ENCODE peak calls at places on chromosomes 7 and 10, in nine cellular contexts. One of them, this sample, is unnamed.

GRCh38 chr7:47181609-47182264 is 400.2 kb downstream of the TNS3 start:
- DNase-seq in IMR-90: no peak
- DNase-seq in gastrocnemius medialis: peak; percentile 62
- DNase-seq in esophagus squamous epithelium: no peak
- DNase-seq in HCT116: no peak
- DNase-seq in prostate gland: peak; percentile 64
- DNase-seq in A549: no peak
- DNase-seq in tibial nerve: no peak
- DNase-seq in body of pancreas: peak; percentile 85
- DNase-seq in this sample: peak; percentile 75

GRCh38 chr10:47339759-47340612 is 8.2 kb upstream of the RBP3 start:
- DNase-seq in HCT116: no peak
- DNase-seq in esophagus squamous epithelium: no peak
- DNase-seq in tibial nerve: no peak
- DNase-seq in prostate gland: no peak
- DNase-seq in IMR-90: no peak
- DNase-seq in A549: no peak
- DNase-seq in gastrocnemius medialis: no peak
- DNase-seq in body of pancreas: no peak
- DNase-seq in this sample: no peak

GRCh38 chr10:26939957-26940354 is 79.2 kb upstream of the ABI1 start:
- DNase-seq in HCT116: no peak
- DNase-seq in IMR-90: no peak
- DNase-seq in A549: no peak
- DNase-seq in esophagus squamous epithelium: no peak
- DNase-seq in prostate gland: no peak
- DNase-seq in gastrocnemius medialis: no peak
- DNase-seq in body of pancreas: no peak
- DNase-seq in tibial nerve: no peak
- DNase-seq in this sample: no peak

GRCh38 chr10:69780070-69780469 is 21.6 kb upstream of the COL13A1 start:
- DNase-seq in tibial nerve: no peak
- DNase-seq in gastrocnemius medialis: no peak
- DNase-seq in A549: no peak
- DNase-seq in HCT116: no peak
- DNase-seq in body of pancreas: no peak
- DNase-seq in prostate gland: no peak
- DNase-seq in esophagus squamous epithelium: no peak
- DNase-seq in IMR-90: no peak
- DNase-seq in this sample: no peak

GRCh38 chr7:28953628-28954027 is 4.5 kb downstream of the TRIL start:
- DNase-seq in A549: no peak
- DNase-seq in IMR-90: peak; percentile 44
- DNase-seq in body of pancreas: no peak
- DNase-seq in esophagus squamous epithelium: no peak
- DNase-seq in gastrocnemius medialis: no peak
- DNase-seq in HCT116: no peak
- DNase-seq in tibial nerve: no peak
- DNase-seq in prostate gland: no peak
- DNase-seq in this sample: no peak

GRCh38 chr10:58237014-58237830 is 30.5 kb downstream of the IPMK start:
- DNase-seq in HCT116: peak; percentile 59
- DNase-seq in body of pancreas: no peak
- DNase-seq in esophagus squamous epithelium: no peak
- DNase-seq in gastrocnemius medialis: no peak
- DNase-seq in tibial nerve: no peak
- DNase-seq in A549: peak; percentile 70
- DNase-seq in prostate gland: no peak
- DNase-seq in IMR-90: peak; percentile 92
- DNase-seq in this sample: no peak

GRCh38 chr10:18980084-18980629 is 68.4 kb upstream of the MALRD1 start:
- DNase-seq in esophagus squamous epithelium: no peak
- DNase-seq in gastrocnemius medialis: no peak
- DNase-seq in A549: no peak
- DNase-seq in body of pancreas: no peak
- DNase-seq in prostate gland: no peak
- DNase-seq in tibial nerve: no peak
- DNase-seq in IMR-90: no peak
- DNase-seq in HCT116: no peak
- DNase-seq in this sample: no peak

GRCh38 chr10:132957981-132958885 is 15.9 kb upstream of the CFAP46 start:
- DNase-seq in tibial nerve: no peak
- DNase-seq in gastrocnemius medialis: no peak
- DNase-seq in esophagus squamous epithelium: no peak
- DNase-seq in IMR-90: no peak
- DNase-seq in prostate gland: no peak
- DNase-seq in HCT116: no peak
- DNase-seq in body of pancreas: no peak
- DNase-seq in A549: no peak
- DNase-seq in this sample: peak; percentile 42

GRCh38 chr7:4931932-4932331 is 27.1 kb downstream of the MMD2 start:
- DNase-seq in esophagus squamous epithelium: no peak
- DNase-seq in prostate gland: no peak
- DNase-seq in A549: no peak
- DNase-seq in body of pancreas: peak; percentile 81
- DNase-seq in tibial nerve: peak; percentile 11
- DNase-seq in IMR-90: no peak
- DNase-seq in gastrocnemius medialis: no peak
- DNase-seq in HCT116: peak; percentile 26
- DNase-seq in this sample: no peak

GRCh38 chr7:22985436-22985835 is 28.5 kb downstream of the HYCC1 start:
- DNase-seq in A549: no peak
- DNase-seq in body of pancreas: no peak
- DNase-seq in prostate gland: no peak
- DNase-seq in HCT116: no peak
- DNase-seq in esophagus squamous epithelium: no peak
- DNase-seq in tibial nerve: no peak
- DNase-seq in gastrocnemius medialis: no peak
- DNase-seq in IMR-90: no peak
- DNase-seq in this sample: no peak

GRCh38 chr10:69618746-69619145 is 11.3 kb upstream of the FAM241B start:
- DNase-seq in prostate gland: no peak
- DNase-seq in IMR-90: no peak
- DNase-seq in esophagus squamous epithelium: no peak
- DNase-seq in body of pancreas: no peak
- DNase-seq in A549: no peak
- DNase-seq in tibial nerve: no peak
- DNase-seq in gastrocnemius medialis: no peak
- DNase-seq in HCT116: no peak
- DNase-seq in this sample: no peak

GRCh38 chr10:31578181-31578852 is 259.3 kb downstream of the ZEB1 start:
- DNase-seq in A549: no peak
- DNase-seq in esophagus squamous epithelium: no peak
- DNase-seq in body of pancreas: no peak
- DNase-seq in IMR-90: no peak
- DNase-seq in tibial nerve: no peak
- DNase-seq in HCT116: no peak
- DNase-seq in prostate gland: no peak
- DNase-seq in gastrocnemius medialis: no peak
- DNase-seq in this sample: no peak

GRCh38 chr7:5584091-5584490 is 160.5 kb upstream of the TNRC18 start:
- DNase-seq in gastrocnemius medialis: no peak
- DNase-seq in body of pancreas: no peak
- DNase-seq in A549: no peak
- DNase-seq in IMR-90: no peak
- DNase-seq in esophagus squamous epithelium: no peak
- DNase-seq in HCT116: no peak
- DNase-seq in tibial nerve: no peak
- DNase-seq in prostate gland: no peak
- DNase-seq in this sample: no peak

GRCh38 chr7:37920305-37920618 is 178 bp upstream of the EPDR1 start:
- DNase-seq in A549: no peak
- DNase-seq in IMR-90: no peak
- DNase-seq in gastrocnemius medialis: no peak
- DNase-seq in body of pancreas: no peak
- DNase-seq in prostate gland: no peak
- DNase-seq in tibial nerve: no peak
- DNase-seq in esophagus squamous epithelium: no peak
- DNase-seq in HCT116: no peak
- DNase-seq in this sample: no peak

DNA sequence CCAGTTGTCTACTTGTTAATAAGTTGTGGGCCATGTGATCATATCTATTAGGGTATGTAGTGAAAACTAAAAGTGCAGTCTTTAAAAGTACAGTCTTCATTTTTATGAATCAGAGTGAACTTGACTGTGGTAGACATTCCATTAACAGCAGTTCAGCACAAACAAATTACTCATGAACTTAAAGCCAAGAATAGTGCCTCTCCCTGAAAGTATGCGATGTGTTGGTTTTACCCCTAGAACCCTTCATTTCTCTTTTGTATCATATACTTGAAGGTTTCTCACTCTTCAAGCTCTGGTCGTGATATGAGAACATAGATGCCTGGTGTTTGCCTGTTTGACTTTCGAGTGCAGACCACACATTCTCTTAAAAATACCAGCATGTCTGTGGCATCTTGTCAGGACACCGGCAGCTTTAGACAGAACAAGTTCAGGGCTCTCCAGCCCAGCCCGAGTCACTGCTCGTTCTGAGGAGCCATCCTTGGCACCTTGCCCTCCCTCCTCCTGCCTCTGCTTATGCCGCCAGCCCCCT is 159.3 kb downstream of the LCOR start:
- DNase-seq in tibial nerve: no peak
- DNase-seq in IMR-90: peak; percentile 90
- DNase-seq in body of pancreas: no peak
- DNase-seq in prostate gland: no peak
- DNase-seq in esophagus squamous epithelium: no peak
- DNase-seq in A549: no peak
- DNase-seq in HCT116: no peak
- DNase-seq in gastrocnemius medialis: no peak
- DNase-seq in this sample: no peak
- H3K27ac ChIP-seq in tibial nerve: no peak overlapping the region
- H3K27ac ChIP-seq in IMR-90: peak overlapping the region; percentile 77
- H3K27ac ChIP-seq in body of pancreas: no peak overlapping the region
- H3K27ac ChIP-seq in prostate gland: peak overlapping the region; percentile 5
- H3K27ac ChIP-seq in esophagus squamous epithelium: peak overlapping the region; percentile 3
- H3K27ac ChIP-seq in A549: peak overlapping the region; percentile 29
- H3K27ac ChIP-seq in HCT116: no peak overlapping the region
- H3K27ac ChIP-seq in gastrocnemius medialis: no peak overlapping the region
- H3K27ac ChIP-seq in this sample: no peak overlapping the region

DNA sequence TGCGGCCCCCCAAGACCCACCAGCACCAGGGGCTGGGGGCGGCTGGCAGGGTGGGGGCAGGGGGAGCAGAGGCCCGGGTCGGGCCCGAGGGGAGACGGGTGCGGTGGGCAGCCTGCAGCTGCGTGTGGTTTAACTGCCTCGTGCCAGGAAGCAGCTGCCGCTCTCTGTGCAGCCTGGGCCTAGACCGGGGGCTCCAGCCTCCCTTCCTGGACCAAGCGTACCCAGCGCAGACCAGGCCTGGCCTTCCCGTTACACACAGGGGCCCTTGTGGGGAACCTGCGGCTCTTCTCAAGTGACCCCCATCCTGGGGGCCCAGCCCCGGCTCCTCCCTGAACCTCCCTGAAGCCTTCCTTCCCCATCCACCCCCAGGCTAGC is 6.6 kb upstream of the INTS1 start:
- DNase-seq in esophagus squamous epithelium: no peak
- DNase-seq in tibial nerve: no peak
- DNase-seq in gastrocnemius medialis: no peak
- DNase-seq in IMR-90: no peak
- DNase-seq in A549: no peak
- DNase-seq in body of pancreas: no peak
- DNase-seq in prostate gland: no peak
- DNase-seq in HCT116: no peak
- DNase-seq in this sample: no peak
- TF ChIP-seq POLR2A in esophagus squamous epithelium: no peak
- TF ChIP-seq POLR2A in tibial nerve: no peak
- TF ChIP-seq POLR2A in gastrocnemius medialis: no peak
- TF ChIP-seq POLR2A in IMR-90: no peak
- TF ChIP-seq POLR2A in A549: no peak
- TF ChIP-seq POLR2A in body of pancreas: no peak
- TF ChIP-seq POLR2A in prostate gland: no peak
- TF ChIP-seq POLR2A in HCT116: no peak
- TF ChIP-seq POLR2A in this sample: no peak

GRCh38 chr10:44280211-44280610 is 104.7 kb downstream of the CXCL12 start:
- DNase-seq in esophagus squamous epithelium: no peak
- DNase-seq in HCT116: no peak
- DNase-seq in A549: no peak
- DNase-seq in body of pancreas: no peak
- DNase-seq in tibial nerve: no peak
- DNase-seq in prostate gland: no peak
- DNase-seq in gastrocnemius medialis: no peak
- DNase-seq in IMR-90: no peak
- DNase-seq in this sample: no peak
- H3K27ac ChIP-seq in esophagus squamous epithelium: no peak overlapping the region
- H3K27ac ChIP-seq in HCT116: no peak overlapping the region
- H3K27ac ChIP-seq in A549: no peak overlapping the region
- H3K27ac ChIP-seq in body of pancreas: no peak overlapping the region
- H3K27ac ChIP-seq in tibial nerve: no peak overlapping the region
- H3K27ac ChIP-seq in prostate gland: no peak overlapping the region
- H3K27ac ChIP-seq in gastrocnemius medialis: no peak overlapping the region
- H3K27ac ChIP-seq in IMR-90: no peak overlapping the region
- H3K27ac ChIP-seq in this sample: no peak overlapping the region

GRCh38 chr7:107441576-107442422 is 28.1 kb upstream of the GPR22 start:
- DNase-seq in esophagus squamous epithelium: no peak
- DNase-seq in tibial nerve: no peak
- DNase-seq in body of pancreas: no peak
- DNase-seq in prostate gland: no peak
- DNase-seq in A549: no peak
- DNase-seq in gastrocnemius medialis: no peak
- DNase-seq in IMR-90: peak; percentile 7
- DNase-seq in HCT116: no peak
- DNase-seq in this sample: no peak

GRCh38 chr7:107450970-107451369 is 18.9 kb upstream of the GPR22 start:
- DNase-seq in IMR-90: no peak
- DNase-seq in HCT116: no peak
- DNase-seq in gastrocnemius medialis: no peak
- DNase-seq in esophagus squamous epithelium: no peak
- DNase-seq in tibial nerve: no peak
- DNase-seq in A549: no peak
- DNase-seq in body of pancreas: no peak
- DNase-seq in prostate gland: no peak
- DNase-seq in this sample: no peak

GRCh38 chr7:107446531-107446930 is 23.3 kb upstream of the GPR22 start:
- DNase-seq in IMR-90: peak; percentile 79
- DNase-seq in gastrocnemius medialis: no peak
- DNase-seq in body of pancreas: no peak
- DNase-seq in prostate gland: no peak
- DNase-seq in esophagus squamous epithelium: no peak
- DNase-seq in A549: no peak
- DNase-seq in tibial nerve: no peak
- DNase-seq in HCT116: no peak
- DNase-seq in this sample: no peak

GRCh38 chr7:107442678-107443077 is 27.2 kb upstream of the GPR22 start:
- DNase-seq in body of pancreas: no peak
- DNase-seq in tibial nerve: no peak
- DNase-seq in prostate gland: no peak
- DNase-seq in esophagus squamous epithelium: no peak
- DNase-seq in gastrocnemius medialis: no peak
- DNase-seq in A549: no peak
- DNase-seq in HCT116: no peak
- DNase-seq in IMR-90: no peak
- DNase-seq in this sample: no peak

DNA sequence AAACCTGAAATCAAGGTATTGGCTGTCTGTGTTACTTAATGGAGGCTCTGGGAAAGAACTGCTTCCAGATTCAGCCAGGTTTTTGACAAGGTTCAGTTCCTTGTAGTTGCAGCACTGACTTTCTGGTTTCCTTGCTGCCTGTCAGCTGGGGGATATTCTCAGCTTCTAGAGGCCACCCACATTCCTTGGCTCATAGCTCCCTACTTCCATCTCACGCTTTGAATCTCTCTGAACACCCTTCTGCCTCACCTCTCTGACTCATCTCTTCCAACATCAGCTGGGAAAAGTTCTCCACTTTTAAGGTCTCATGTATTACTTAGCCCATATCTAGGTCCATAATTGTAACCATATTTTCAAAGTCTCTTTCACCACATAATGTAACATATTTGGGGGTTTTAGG is 22.9 kb upstream of the GPR22 start:
- DNase-seq in A549: no peak
- DNase-seq in HCT116: no peak
- DNase-seq in prostate gland: no peak
- DNase-seq in tibial nerve: no peak
- DNase-seq in esophagus squamous epithelium: no peak
- DNase-seq in IMR-90: peak; percentile 51
- DNase-seq in gastrocnemius medialis: no peak
- DNase-seq in body of pancreas: no peak
- DNase-seq in this sample: no peak
- TF ChIP-seq POLR2A in A549: no peak
- TF ChIP-seq POLR2A in HCT116: no peak
- TF ChIP-seq POLR2A in prostate gland: no peak
- TF ChIP-seq POLR2A in tibial nerve: no peak
- TF ChIP-seq POLR2A in esophagus squamous epithelium: no peak
- TF ChIP-seq POLR2A in IMR-90: no peak
- TF ChIP-seq POLR2A in gastrocnemius medialis: no peak
- TF ChIP-seq POLR2A in body of pancreas: no peak
- TF ChIP-seq POLR2A in this sample: no peak

This sample was measured in right lobe of liver.